ENCODE peak calls at places on chromosome 11, in ten cellular contexts. Y is A172, S is PC-3, X is GM12865, R is stomach, H is colonic mucosa, J is pancreas, G is hepatic stellate cell, Z is T-helper 9 cell, I is astrocyte of the spinal cord. O is an unnamed sample.

GRCh38 chr11:12724301-12725046 is 50.3 kb downstream of the TEAD1 start:
- DNase-seq in Y (peak; percentile 95), S (peak; percentile 96), X (peak; percentile 90), R (peak; percentile 75), H (peak; percentile 94), J (no peak), G (peak; percentile 57), Z (no peak), I (peak; percentile 94), O (peak; percentile 98)

GRCh38 chr11:21514298-21514697 is 678.6 kb upstream of the ANO5 start:
- DNase-seq in Y (no peak), S (peak; percentile 3), X (peak; percentile 24), R (no peak), H (no peak), J (no peak), G (no peak), Z (no peak), I (no peak), O (peak; percentile 77)

GRCh38 chr11:73308003-73308962 is at the start of gene ARHGEF17:
- DNase-seq in Y (peak; percentile 65), S (peak; percentile 69), X (peak; percentile 78), R (peak; percentile 73), H (peak; percentile 68), J (peak; percentile 81), G (peak; percentile 83), Z (peak; percentile 28), I (peak; percentile 88), O (peak; percentile 80)

GRCh38 chr11:131423715-131424114 is 53.3 kb downstream of the NTM start:
- DNase-seq in Y (peak; percentile 62), S (peak; percentile 62), X (no peak), R (no peak), H (no peak), J (no peak), G (peak; percentile 5), Z (no peak), I (no peak), O (no peak)

GRCh38 chr11:82796970-82797594 is 63.4 kb upstream of the FAM181B start:
- DNase-seq in Y (no peak), S (no peak), X (no peak), R (no peak), H (peak; percentile 20), J (no peak), G (no peak), Z (no peak), I (no peak), O (no peak)

GRCh38 chr11:8283510-8284272 is 20.0 kb upstream of the LMO1 start:
- DNase-seq in Y (peak; percentile 28), S (no peak), X (no peak), R (no peak), H (peak; percentile 11), J (peak; percentile 67), G (no peak), Z (no peak), I (no peak), O (peak; percentile 80)

GRCh38 chr11:93585758-93586157 is 42.6 kb upstream of the SMCO4 start:
- DNase-seq in Y (peak; percentile 7), S (peak; percentile 66), X (no peak), R (peak; percentile 57), H (no peak), J (no peak), G (peak; percentile 58), Z (no peak), I (peak; percentile 62), O (peak; percentile 39)

GRCh38 chr11:3809624-3809928 is 1.2 kb downstream of the PGAP2 start:
- DNase-seq in Y (no peak), S (no peak), X (no peak), R (no peak), H (no peak), J (no peak), G (no peak), Z (no peak), I (no peak), O (no peak)

GRCh38 chr11:34351687-34352469 is 5.9 kb downstream of the ABTB2 start:
- DNase-seq in Y (no peak), S (no peak), X (peak; percentile 72), R (no peak), H (no peak), J (no peak), G (no peak), Z (no peak), I (no peak), O (no peak)

GRCh38 chr11:84355911-84356310 is 1069.7 kb upstream of the CCDC90B start:
- DNase-seq in Y (no peak), S (no peak), X (no peak), R (no peak), H (no peak), J (no peak), G (no peak), Z (no peak), I (no peak), O (peak; percentile 95)

GRCh38 chr11:68891356-68891948 is 12.2 kb downstream of the MRPL21 start:
- DNase-seq in Y (no peak), S (no peak), X (no peak), R (no peak), H (no peak), J (no peak), G (no peak), Z (no peak), I (no peak), O (no peak)

GRCh38 chr11:125460275-125460674 is 35.8 kb downstream of the FEZ1 start:
- DNase-seq in Y (no peak), S (no peak), X (no peak), R (no peak), H (no peak), J (no peak), G (no peak), Z (no peak), I (no peak), O (no peak)

GRCh38 chr11:11171285-11171684 is 181.8 kb downstream of the CSNK2A3 start:
- DNase-seq in Y (peak; percentile 11), S (no peak), X (no peak), R (no peak), H (no peak), J (no peak), G (no peak), Z (no peak), I (peak; percentile 22), O (no peak)

GRCh38 chr11:111676878-111677585 is 74.8 kb downstream of the SIK2 start:
- DNase-seq in Y (peak; percentile 52), S (peak; percentile 72), X (no peak), R (no peak), H (no peak), J (no peak), G (peak; percentile 16), Z (no peak), I (peak; percentile 38), O (no peak)

GRCh38 chr11:531826-532511 is 3.4 kb downstream of the HRAS start:
- DNase-seq in Y (no peak), S (no peak), X (no peak), R (no peak), H (no peak), J (peak; percentile 59), G (no peak), Z (no peak), I (no peak), O (no peak)

GRCh38 chr11:107563702-107564101 is 1.8 kb downstream of the ALKBH8 start:
- DNase-seq in Y (peak; percentile 44), S (peak; percentile 82), X (peak; percentile 64), R (no peak), H (peak; percentile 35), J (no peak), G (peak; percentile 46), Z (peak; percentile 7), I (peak; percentile 57), O (peak; percentile 77)

GRCh38 chr11:65425971-65426838 is 3.6 kb downstream of the NEAT1 start:
- DNase-seq in Y (peak; percentile 47), S (peak; percentile 89), X (peak; percentile 91), R (peak; percentile 40), H (no peak), J (no peak), G (no peak), Z (no peak), I (peak; percentile 80), O (peak; percentile 71)

GRCh38 chr11:132862918-132863317 is 669.4 kb downstream of the OPCML start:
- DNase-seq in Y (no peak), S (no peak), X (no peak), R (no peak), H (no peak), J (no peak), G (no peak), Z (no peak), I (no peak), O (no peak)

GRCh38 chr11:68816917-68817419 is 24.7 kb downstream of the CPT1A start:
- DNase-seq in Y (no peak), S (no peak), X (peak; percentile 11), R (no peak), H (no peak), J (no peak), G (no peak), Z (no peak), I (no peak), O (no peak)

GRCh38 chr11:12088047-12088481 is 22.3 kb upstream of the MICAL2 start:
- DNase-seq in Y (peak; percentile 94), S (peak; percentile 60), X (no peak), R (no peak), H (peak; percentile 82), J (no peak), G (no peak), Z (no peak), I (peak; percentile 86), O (no peak)

GRCh38 chr11:65611758-65612603 is 2.0 kb downstream of the MAP3K11 start:
- DNase-seq in Y (no peak), S (no peak), X (no peak), R (no peak), H (no peak), J (no peak), G (no peak), Z (no peak), I (peak; percentile 27), O (no peak)

GRCh38 chr11:210122-210802 is 2.8 kb downstream of the RIC8A start:
- DNase-seq in Y (peak; percentile 83), S (peak; percentile 62), X (no peak), R (peak; percentile 18), H (peak; percentile 15), J (no peak), G (peak; percentile 91), Z (no peak), I (peak; percentile 65), O (no peak)

GRCh38 chr11:17013548-17014320 is 480 bp downstream of the PLEKHA7 start:
- DNase-seq in Y (no peak), S (peak; percentile 36), X (no peak), R (peak; percentile 62), H (peak; percentile 56), J (peak; percentile 84), G (no peak), Z (peak; percentile 33), I (no peak), O (peak; percentile 76)

GRCh38 chr11:468036-468435 is 18.0 kb downstream of the PTDSS2 start:
- DNase-seq in Y (no peak), S (no peak), X (no peak), R (no peak), H (no peak), J (no peak), G (no peak), Z (no peak), I (no peak), O (no peak)

GRCh38 chr11:61728066-61728939 is 24.1 kb upstream of the MYRF start:
- DNase-seq in Y (peak; percentile 42), S (peak; percentile 35), X (peak; percentile 38), R (no peak), H (no peak), J (no peak), G (no peak), Z (no peak), I (no peak), O (peak; percentile 41)

GRCh38 chr11:64131657-64132387 is 34.1 kb downstream of the MACROD1 start:
- DNase-seq in Y (no peak), S (no peak), X (no peak), R (no peak), H (no peak), J (no peak), G (no peak), Z (no peak), I (no peak), O (peak; percentile 63)

GRCh38 chr11:73040046-73040445 is 102.1 kb downstream of the FCHSD2 start:
- DNase-seq in Y (no peak), S (no peak), X (no peak), R (no peak), H (no peak), J (no peak), G (no peak), Z (no peak), I (no peak), O (no peak)

GRCh38 chr11:77214557-77214956 is 86.5 kb downstream of the MYO7A start:
- DNase-seq in Y (no peak), S (no peak), X (no peak), R (no peak), H (no peak), J (no peak), G (no peak), Z (no peak), I (no peak), O (no peak)

O was measured in DMS53.